ENCODE peak calls at places on chromosomes 3 and 15, in five cellular contexts. Q is OCI-LY7; V is CD8-positive, alpha-beta T cell; O is dorsolateral prefrontal cortex; D is PC-3. B is an unnamed sample.

GRCh38 chr3:155070932-155071387 is 9.2 kb upstream of the MME start:
- DNase-seq in Q (no peak), V (no peak), O (no peak), D (peak), B (no peak)

GRCh38 chr3:98388147-98388546 is 2.3 kb upstream of the OR5K3 start:
- DNase-seq in Q (no peak), V (no peak), O (no peak), D (no peak), B (no peak)

GRCh38 chr15:82060817-82061216 is 15.0 kb upstream of the MEX3B start:
- DNase-seq in Q (no peak), V (no peak), O (no peak), D (no peak), B (no peak)

GRCh38 chr3:185308126-185308754 is 54.4 kb upstream of the EHHADH start:
- DNase-seq in Q (peak), V (peak), O (no peak), D (peak), B (peak)

GRCh38 chr15:101407439-101407838 is 82.1 kb downstream of the PCSK6 start:
- DNase-seq in Q (no peak), V (no peak), O (no peak), D (no peak), B (no peak)

GRCh38 chr3:1269808-1270207 is 177.0 kb downstream of the CNTN6 start:
- DNase-seq in Q (no peak), V (no peak), O (no peak), D (no peak), B (no peak)

GRCh38 chr3:102415553-102415952 is 19.3 kb upstream of the ZPLD1 start:
- DNase-seq in Q (no peak), V (no peak), O (no peak), D (no peak), B (no peak)

GRCh38 chr15:51203797-51204196 is 109.1 kb upstream of the TNFAIP8L3 start:
- DNase-seq in Q (no peak), V (no peak), O (no peak), D (peak), B (no peak)

GRCh38 chr3:45362768-45363167 is 25.6 kb upstream of the LARS2 start:
- DNase-seq in Q (no peak), V (no peak), O (no peak), D (peak), B (no peak)

GRCh38 chr3:115399751-115400150 is 223.6 kb upstream of the GAP43 start:
- DNase-seq in Q (no peak), V (no peak), O (no peak), D (no peak), B (no peak)

GRCh38 chr3:44355634-44356033 is 17.1 kb downstream of the TCAIM start:
- DNase-seq in Q (no peak), V (no peak), O (no peak), D (peak), B (no peak)

GRCh38 chr3:58639842-58640241 is 26.7 kb downstream of the FAM3D start:
- DNase-seq in Q (no peak), V (no peak), O (no peak), D (no peak), B (no peak)

GRCh38 chr15:45174577-45174976 is 13.2 kb downstream of the SHF start:
- DNase-seq in Q (no peak), V (no peak), O (no peak), D (no peak), B (no peak)

GRCh38 chr15:34769711-34770110 is 14.9 kb upstream of the GJD2 start:
- DNase-seq in Q (no peak), V (no peak), O (no peak), D (no peak), B (no peak)

GRCh38 chr3:141452045-141452444 is 34.8 kb upstream of the RASA2 start:
- DNase-seq in Q (peak), V (no peak), O (no peak), D (peak), B (no peak)

GRCh38 chr3:70726966-70727365 is 414.5 kb upstream of the MDFIC2 start:
- DNase-seq in Q (no peak), V (no peak), O (no peak), D (peak), B (no peak)

GRCh38 chr3:66317750-66318366 is 97.1 kb downstream of the SLC25A26 start:
- DNase-seq in Q (no peak), V (no peak), O (no peak), D (no peak), B (no peak)

GRCh38 chr3:140292684-140293083 is 357.7 kb downstream of the CLSTN2 start:
- DNase-seq in Q (no peak), V (no peak), O (no peak), D (peak), B (no peak)

GRCh38 chr3:1214928-1215327 is 122.1 kb downstream of the CNTN6 start:
- DNase-seq in Q (no peak), V (no peak), O (no peak), D (no peak), B (no peak)

GRCh38 chr15:101489633-101490407 is at the start of gene PCSK6:
- DNase-seq in Q (no peak), V (no peak), O (no peak), D (no peak), B (no peak)

GRCh38 chr3:108437439-108437838 is 73.0 kb downstream of the MYH15 start:
- DNase-seq in Q (no peak), V (no peak), O (no peak), D (peak), B (peak)

GRCh38 chr15:101157721-101158120 is 94.1 kb downstream of the CHSY1 start:
- DNase-seq in Q (no peak), V (no peak), O (no peak), D (no peak), B (no peak)

GRCh38 chr15:70156781-70157261 is 59.1 kb upstream of the TLE3 start:
- DNase-seq in Q (no peak), V (no peak), O (peak), D (peak), B (peak)

GRCh38 chr3:94305835-94306685 is 243.2 kb downstream of the NSUN3 start:
- DNase-seq in Q (no peak), V (no peak), O (no peak), D (no peak), B (no peak)

GRCh38 chr3:169699536-169700050 is 36.1 kb upstream of the MECOM start:
- DNase-seq in Q (no peak), V (no peak), O (no peak), D (no peak), B (peak)

GRCh38 chr3:44280077-44280476 is 38.4 kb downstream of the TOPAZ1 start:
- DNase-seq in Q (no peak), V (no peak), O (no peak), D (no peak), B (no peak)

GRCh38 chr3:138059261-138059660 is 49.3 kb downstream of the CLDN18 start:
- DNase-seq in Q (no peak), V (no peak), O (no peak), D (no peak), B (no peak)

GRCh38 chr3:120420360-120420759 is 30.4 kb downstream of the FSTL1 start:
- DNase-seq in Q (no peak), V (no peak), O (no peak), D (no peak), B (no peak)

GRCh38 chr3:141754032-141754431 is 9.2 kb upstream of the GRK7 start:
- DNase-seq in Q (no peak), V (no peak), O (no peak), D (no peak), B (no peak)

GRCh38 chr3:24299801-24300626 is 194.6 kb downstream of the THRB start:
- DNase-seq in Q (no peak), V (no peak), O (no peak), D (peak), B (no peak)

GRCh38 chr3:126357299-126358037 is at the start of gene KLF15:
- DNase-seq in Q (peak), V (peak), O (peak), D (peak), B (peak)

DNA sequence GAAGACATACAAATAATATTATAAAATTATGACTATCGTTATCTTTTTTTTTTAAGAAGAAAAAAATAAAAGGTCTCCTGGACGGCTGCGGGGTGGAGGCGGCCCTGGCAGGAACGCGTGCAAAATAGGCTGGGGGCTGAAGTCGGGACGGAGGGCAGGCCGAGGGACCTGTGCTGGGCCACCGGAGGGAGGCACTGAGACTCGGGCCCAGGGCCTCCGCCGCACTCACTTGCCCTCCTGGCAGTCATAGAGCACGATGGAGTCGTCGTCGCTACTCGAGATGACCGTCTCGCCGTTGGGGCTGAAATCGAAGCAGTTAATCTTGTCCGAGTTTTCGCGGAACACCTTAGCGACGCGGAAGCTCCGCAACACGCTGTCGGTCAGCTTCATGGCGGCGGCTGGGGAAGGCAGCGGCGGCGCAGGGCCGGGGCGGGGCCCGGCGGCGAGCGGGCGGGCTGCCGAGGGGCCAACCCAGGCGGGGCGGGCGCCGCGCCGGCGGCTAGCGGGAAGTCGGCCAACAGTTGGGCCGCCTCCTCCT is 408 bp downstream of the WDR82 start:
- DNase-seq in Q (peak), V (peak), O (peak), D (no peak), B (no peak)
- TF ChIP-seq CTCF in Q (peak), V (peak), O (no peak), D (peak), B (peak)

GRCh38 chr3:187709155-187709554 is 6.8 kb upstream of the RTP2 start:
- DNase-seq in Q (peak), V (no peak), O (no peak), D (peak), B (no peak)
- TF ChIP-seq CTCF in Q (peak), V (no peak), O (no peak), D (peak), B (peak)

GRCh38 chr3:19065027-19065426 is 83.3 kb upstream of the KCNH8 start:
- DNase-seq in Q (peak), V (no peak), O (no peak), D (peak), B (peak)
- TF ChIP-seq CTCF in Q (peak), V (peak), O (peak), D (peak), B (peak)

DNA sequence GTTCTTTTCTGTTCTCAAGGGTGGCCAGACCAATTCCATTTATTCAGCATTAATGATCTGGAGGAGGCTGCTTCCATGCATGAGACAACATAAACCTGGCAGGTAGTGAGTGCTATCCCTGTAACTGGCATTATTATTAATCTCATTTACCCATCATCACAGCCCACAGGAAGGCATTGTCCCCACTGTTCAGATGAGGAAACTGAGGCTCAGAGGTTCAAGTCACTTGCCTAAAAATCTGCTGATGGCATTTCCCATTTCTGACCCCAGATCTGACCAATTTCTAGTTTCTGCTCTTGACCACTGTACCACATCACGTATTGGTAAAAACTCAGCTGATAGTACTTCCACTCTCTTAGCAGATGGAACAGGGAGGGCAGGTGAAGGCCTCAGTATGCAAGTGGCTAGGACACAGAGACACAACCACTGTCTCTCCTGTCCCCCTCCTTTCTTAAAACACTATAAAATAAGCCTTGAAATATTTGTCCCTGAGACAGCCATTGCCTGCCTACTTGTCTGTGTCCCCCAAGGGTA is 36.1 kb downstream of the TRANK1 start:
- DNase-seq in Q (no peak), V (no peak), O (no peak), D (no peak), B (no peak)
- TF ChIP-seq CTCF in Q (no peak), V (no peak), O (no peak), D (no peak), B (no peak)

GRCh38 chr15:64841258-64842098 is at the start of gene PLEKHO2:
- DNase-seq in Q (peak), V (peak), O (peak), D (peak), B (peak)
- TF ChIP-seq CTCF in Q (peak), V (peak), O (peak), D (no peak), B (no peak)

DNA sequence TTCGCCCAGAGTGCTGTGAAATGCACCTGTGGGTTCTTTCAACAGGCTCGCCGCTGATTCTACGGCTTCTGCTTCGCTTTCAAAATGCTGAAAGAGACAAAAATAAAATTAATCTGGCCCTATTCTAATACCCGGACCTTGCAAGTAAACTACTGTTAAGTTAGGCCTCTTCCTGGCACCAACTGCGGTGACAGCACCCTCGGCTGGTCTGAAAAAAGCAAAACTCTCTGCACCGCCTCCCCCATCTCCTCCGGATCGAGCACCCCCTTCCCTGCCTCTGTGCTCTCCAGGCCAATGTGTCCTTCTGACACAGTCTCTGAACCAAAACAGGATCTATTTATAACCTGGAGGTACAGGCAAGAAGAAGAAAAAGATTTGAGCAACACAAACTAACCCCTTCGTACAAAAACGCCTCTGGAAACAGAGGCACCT is 1.1 kb downstream of the ATOSA start:
- DNase-seq in Q (peak), V (peak), O (peak), D (peak), B (no peak)
- TF ChIP-seq CTCF in Q (peak), V (no peak), O (no peak), D (peak), B (peak)

GRCh38 chr3:194906229-194906629 is 220.5 kb downstream of the FAM43A start:
- DNase-seq in Q (no peak), V (no peak), O (no peak), D (peak), B (peak)

GRCh38 chr3:194908432-194908966 is 222.8 kb downstream of the FAM43A start:
- DNase-seq in Q (no peak), V (no peak), O (no peak), D (no peak), B (no peak)

GRCh38 chr3:194910414-194910979 is 224.8 kb downstream of the FAM43A start:
- DNase-seq in Q (peak), V (no peak), O (no peak), D (no peak), B (no peak)

GRCh38 chr3:194906970-194907629 is 221.4 kb downstream of the FAM43A start:
- DNase-seq in Q (no peak), V (no peak), O (no peak), D (no peak), B (no peak)

GRCh38 chr3:194908972-194909371 is 223.3 kb downstream of the FAM43A start:
- DNase-seq in Q (no peak), V (no peak), O (no peak), D (no peak), B (no peak)
- TF ChIP-seq CTCF in Q (no peak), V (no peak), O (no peak), D (no peak), B (no peak)